ENCODE peak calls at places on chromosomes 13 and 19, in seven cellular contexts. One of them, this sample, is unnamed.

GRCh38 chr13:73601708-73602107 is 532.5 kb downstream of the KLF12 start:
- DNase-seq in pancreas: no peak
- DNase-seq in AG04449: no peak
- DNase-seq in A549: no peak
- DNase-seq in sigmoid colon: no peak
- DNase-seq in tibial artery: no peak
- DNase-seq in BJ: no peak
- DNase-seq in this sample: no peak

GRCh38 chr19:1465191-1466016 is 13.6 kb downstream of the C19orf25 start:
- DNase-seq in pancreas: peak; percentile 88
- DNase-seq in AG04449: no peak
- DNase-seq in A549: no peak
- DNase-seq in sigmoid colon: no peak
- DNase-seq in tibial artery: no peak
- DNase-seq in BJ: no peak
- DNase-seq in this sample: no peak

GRCh38 chr13:24905242-24905641 is 141.3 kb downstream of the RNF17 start:
- DNase-seq in pancreas: no peak
- DNase-seq in AG04449: no peak
- DNase-seq in A549: no peak
- DNase-seq in sigmoid colon: no peak
- DNase-seq in tibial artery: no peak
- DNase-seq in BJ: no peak
- DNase-seq in this sample: no peak

GRCh38 chr19:57708641-57709354 is at the start of gene ZNF154:
- DNase-seq in pancreas: peak; percentile 50
- DNase-seq in AG04449: no peak
- DNase-seq in A549: no peak
- DNase-seq in sigmoid colon: peak; percentile 76
- DNase-seq in tibial artery: no peak
- DNase-seq in BJ: no peak
- DNase-seq in this sample: no peak

GRCh38 chr19:42191855-42192254 is 25.6 kb downstream of the DEDD2 start:
- DNase-seq in pancreas: no peak
- DNase-seq in AG04449: no peak
- DNase-seq in A549: peak; percentile 87
- DNase-seq in sigmoid colon: no peak
- DNase-seq in tibial artery: no peak
- DNase-seq in BJ: no peak
- DNase-seq in this sample: no peak

GRCh38 chr19:56837892-56838679 is 2.4 kb downstream of the PEG3 start:
- DNase-seq in pancreas: peak; percentile 89
- DNase-seq in AG04449: no peak
- DNase-seq in A549: no peak
- DNase-seq in sigmoid colon: peak; percentile 86
- DNase-seq in tibial artery: peak; percentile 80
- DNase-seq in BJ: no peak
- DNase-seq in this sample: peak; percentile 79

GRCh38 chr13:96993660-96994029 is 631 bp downstream of the OXGR1 start:
- DNase-seq in pancreas: no peak
- DNase-seq in AG04449: no peak
- DNase-seq in A549: no peak
- DNase-seq in sigmoid colon: no peak
- DNase-seq in tibial artery: no peak
- DNase-seq in BJ: no peak
- DNase-seq in this sample: no peak

GRCh38 chr13:109868583-109869311 is 82.4 kb upstream of the IRS2 start:
- DNase-seq in pancreas: no peak
- DNase-seq in AG04449: no peak
- DNase-seq in A549: peak; percentile 29
- DNase-seq in sigmoid colon: no peak
- DNase-seq in tibial artery: no peak
- DNase-seq in BJ: no peak
- DNase-seq in this sample: no peak

DNA sequence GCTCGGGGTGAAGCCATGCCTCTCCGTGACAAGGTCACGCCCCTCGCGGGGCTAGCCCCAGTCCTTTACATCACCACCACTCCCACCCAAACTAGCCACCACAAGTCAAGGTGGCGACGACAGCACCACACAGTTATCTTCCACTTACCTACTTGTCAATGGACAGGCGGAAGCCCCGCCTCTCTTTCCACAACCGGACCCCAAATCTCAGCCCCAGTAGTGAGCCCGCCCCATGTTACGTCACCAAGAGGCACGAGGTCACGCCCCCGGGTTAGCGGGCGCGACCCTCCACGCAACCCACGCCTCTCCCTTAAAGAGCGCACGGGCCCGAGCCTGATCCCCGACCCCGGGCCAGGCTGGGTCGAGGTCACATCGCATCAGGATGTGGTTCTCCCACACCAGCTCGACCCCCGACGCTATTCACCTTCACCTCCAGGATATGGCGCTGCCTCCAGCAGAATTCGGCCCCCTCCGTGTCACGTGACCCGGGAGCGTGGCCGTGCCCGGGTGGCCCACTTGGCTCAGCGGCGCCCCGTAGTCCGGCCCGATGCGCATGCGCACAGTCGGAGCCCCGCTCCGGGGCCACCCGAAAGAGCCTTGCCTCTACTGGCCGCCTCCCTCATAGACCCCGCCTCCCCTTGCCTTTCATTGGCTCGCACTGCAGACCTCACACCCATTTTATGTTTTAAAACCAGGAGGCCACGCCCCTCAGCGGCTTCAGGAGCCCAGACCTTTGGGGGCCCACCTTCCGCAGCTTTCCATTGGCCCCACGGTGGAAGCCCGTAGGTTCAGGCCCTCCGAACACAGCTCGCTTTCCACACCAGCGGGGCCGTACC is 18.2 kb downstream of the SYDE1 start:
- DNase-seq in pancreas: peak; percentile 99
- DNase-seq in AG04449: peak; percentile 80
- DNase-seq in A549: peak; percentile 96
- DNase-seq in sigmoid colon: peak; percentile 100
- DNase-seq in tibial artery: peak; percentile 98
- DNase-seq in BJ: peak; percentile 86
- DNase-seq in this sample: peak; percentile 99
- TF ChIP-seq CTCF in pancreas: no peak
- TF ChIP-seq CTCF in AG04449: peak; percentile 3
- TF ChIP-seq CTCF in A549: no peak
- TF ChIP-seq CTCF in sigmoid colon: no peak
- TF ChIP-seq CTCF in tibial artery: peak; percentile 34
- TF ChIP-seq CTCF in BJ: no peak
- TF ChIP-seq CTCF in this sample: no peak

GRCh38 chr13:40677064-40677463 is 10.6 kb upstream of the FOXO1 start:
- DNase-seq in pancreas: no peak
- DNase-seq in AG04449: no peak
- DNase-seq in A549: no peak
- DNase-seq in sigmoid colon: no peak
- DNase-seq in tibial artery: no peak
- DNase-seq in BJ: no peak
- DNase-seq in this sample: no peak

GRCh38 chr13:40679586-40679985 is 13.1 kb upstream of the FOXO1 start:
- DNase-seq in pancreas: no peak
- DNase-seq in AG04449: no peak
- DNase-seq in A549: no peak
- DNase-seq in sigmoid colon: no peak
- DNase-seq in tibial artery: no peak
- DNase-seq in BJ: no peak
- DNase-seq in this sample: no peak

GRCh38 chr13:40681341-40682051 is 15.1 kb upstream of the FOXO1 start:
- DNase-seq in pancreas: no peak
- DNase-seq in AG04449: no peak
- DNase-seq in A549: no peak
- DNase-seq in sigmoid colon: no peak
- DNase-seq in tibial artery: no peak
- DNase-seq in BJ: no peak
- DNase-seq in this sample: no peak

GRCh38 chr13:40680659-40681323 is 14.3 kb upstream of the FOXO1 start:
- DNase-seq in pancreas: no peak
- DNase-seq in AG04449: no peak
- DNase-seq in A549: no peak
- DNase-seq in sigmoid colon: no peak
- DNase-seq in tibial artery: no peak
- DNase-seq in BJ: no peak
- DNase-seq in this sample: no peak

DNA sequence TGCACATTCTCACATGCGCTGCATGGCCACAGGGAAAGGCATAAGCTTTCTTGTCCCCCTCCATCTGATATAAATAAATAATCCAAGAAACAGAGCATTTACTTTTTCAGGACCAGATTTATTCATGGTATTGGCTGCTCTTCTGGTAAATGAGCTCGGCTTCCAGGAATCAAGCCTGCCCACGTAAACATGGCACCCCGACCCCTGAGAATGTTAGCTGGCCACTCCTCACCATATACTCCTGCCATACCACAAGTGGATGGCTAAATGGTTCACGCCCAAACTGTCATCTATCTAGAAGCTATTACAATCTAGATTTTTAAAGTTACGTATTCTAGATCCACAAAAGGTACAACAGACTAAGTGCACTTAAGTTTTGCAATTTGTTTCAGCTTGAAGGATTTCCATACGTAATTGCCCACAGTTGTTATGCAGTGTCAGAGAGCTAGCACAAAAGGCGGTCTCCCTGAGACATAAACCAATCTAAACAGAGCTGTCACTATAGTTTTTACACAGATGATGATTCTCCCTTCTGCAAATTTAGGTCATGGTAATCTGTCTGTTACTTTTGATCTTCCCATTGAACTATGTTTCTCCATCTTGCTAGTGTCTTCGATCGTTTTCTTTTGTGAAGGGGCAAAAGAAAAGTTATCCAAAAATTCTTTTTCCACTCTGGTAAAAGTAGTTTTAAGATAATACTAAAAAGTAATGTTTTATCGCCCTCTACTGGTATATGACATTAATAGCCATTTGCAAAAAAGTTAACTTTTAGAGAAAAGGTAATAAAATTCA is 16.2 kb upstream of the FOXO1 start:
- DNase-seq in pancreas: no peak
- DNase-seq in AG04449: no peak
- DNase-seq in A549: peak; percentile 7
- DNase-seq in sigmoid colon: no peak
- DNase-seq in tibial artery: no peak
- DNase-seq in BJ: no peak
- DNase-seq in this sample: no peak
- H3K4me3 ChIP-seq in pancreas: no peak overlapping the region
- H3K4me3 ChIP-seq in AG04449: no peak overlapping the region
- H3K4me3 ChIP-seq in A549: no peak overlapping the region
- H3K4me3 ChIP-seq in sigmoid colon: no peak overlapping the region
- H3K4me3 ChIP-seq in tibial artery: no peak overlapping the region
- H3K4me3 ChIP-seq in BJ: no peak overlapping the region
- H3K4me3 ChIP-seq in this sample: no peak overlapping the region

GRCh38 chr19:33406521-33407139 is 33.1 kb downstream of the CEBPG start:
- DNase-seq in pancreas: peak; percentile 88
- DNase-seq in AG04449: no peak
- DNase-seq in A549: peak; percentile 76
- DNase-seq in sigmoid colon: peak; percentile 83
- DNase-seq in tibial artery: peak; percentile 67
- DNase-seq in BJ: no peak
- DNase-seq in this sample: peak; percentile 81
- TF ChIP-seq CTCF in pancreas: peak; percentile 91
- TF ChIP-seq CTCF in AG04449: peak; percentile 96
- TF ChIP-seq CTCF in A549: peak; percentile 99
- TF ChIP-seq CTCF in sigmoid colon: peak; percentile 90
- TF ChIP-seq CTCF in tibial artery: peak; percentile 92
- TF ChIP-seq CTCF in BJ: peak; percentile 96
- TF ChIP-seq CTCF in this sample: peak; percentile 94

GRCh38 chr19:6587093-6587820 is 3.7 kb downstream of the CD70 start:
- DNase-seq in pancreas: no peak
- DNase-seq in AG04449: no peak
- DNase-seq in A549: no peak
- DNase-seq in sigmoid colon: no peak
- DNase-seq in tibial artery: no peak
- DNase-seq in BJ: no peak
- DNase-seq in this sample: no peak

GRCh38 chr19:6589711-6590457 is 1.1 kb downstream of the CD70 start:
- DNase-seq in pancreas: no peak
- DNase-seq in AG04449: no peak
- DNase-seq in A549: no peak
- DNase-seq in sigmoid colon: no peak
- DNase-seq in tibial artery: no peak
- DNase-seq in BJ: no peak
- DNase-seq in this sample: no peak

GRCh38 chr19:6587998-6588507 is 2.9 kb downstream of the CD70 start:
- DNase-seq in pancreas: no peak
- DNase-seq in AG04449: no peak
- DNase-seq in A549: no peak
- DNase-seq in sigmoid colon: no peak
- DNase-seq in tibial artery: no peak
- DNase-seq in BJ: no peak
- DNase-seq in this sample: no peak

GRCh38 chr19:6590458-6591319 is at the start of gene CD70:
- DNase-seq in pancreas: no peak
- DNase-seq in AG04449: no peak
- DNase-seq in A549: peak; percentile 55
- DNase-seq in sigmoid colon: no peak
- DNase-seq in tibial artery: no peak
- DNase-seq in BJ: no peak
- DNase-seq in this sample: peak; percentile 75

DNA sequence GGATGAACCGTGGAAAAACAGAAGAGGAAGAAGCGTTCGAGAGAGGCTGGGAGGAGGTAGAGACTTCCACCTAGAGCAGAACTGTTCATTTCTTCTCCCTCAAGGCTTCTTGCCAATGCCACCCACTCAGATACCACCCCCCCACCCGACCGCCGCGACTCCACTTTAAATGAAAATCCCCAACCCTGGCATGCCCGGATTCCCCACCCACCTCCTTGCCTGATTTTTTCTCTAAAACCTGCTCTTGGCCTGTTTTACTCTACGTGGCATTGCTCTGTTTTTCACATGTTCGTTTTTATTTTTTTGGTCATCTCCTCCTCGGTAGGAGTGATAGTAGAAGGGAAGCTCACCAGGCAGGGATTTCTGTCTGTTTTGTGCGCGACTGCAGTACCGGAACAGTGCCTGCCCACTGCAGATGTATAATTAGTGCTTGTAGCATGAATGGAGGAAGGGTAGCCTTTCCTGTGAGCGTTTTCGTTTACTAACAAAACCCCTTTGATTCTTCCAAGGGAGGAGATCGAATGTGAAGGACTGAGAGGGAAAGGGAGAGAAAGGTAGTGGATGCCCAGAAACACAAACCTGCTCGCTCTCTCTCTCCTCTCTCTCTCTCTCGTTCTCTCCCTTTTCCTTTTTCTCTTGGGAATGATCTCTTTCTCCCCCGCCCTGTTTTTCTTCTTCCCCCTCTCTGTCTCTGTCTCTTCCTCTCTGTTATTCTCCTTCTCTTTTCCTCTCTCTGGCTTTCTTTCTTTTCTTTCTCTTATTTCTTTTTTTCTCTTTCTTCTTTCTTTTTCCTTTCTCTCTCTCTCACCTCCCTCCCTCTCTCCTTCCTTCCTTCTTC is 2.2 kb downstream of the CD70 start:
- DNase-seq in pancreas: no peak
- DNase-seq in AG04449: no peak
- DNase-seq in A549: no peak
- DNase-seq in sigmoid colon: no peak
- DNase-seq in tibial artery: no peak
- DNase-seq in BJ: no peak
- DNase-seq in this sample: no peak
- H3K4me3 ChIP-seq in pancreas: no peak overlapping the region
- H3K4me3 ChIP-seq in AG04449: no peak overlapping the region
- H3K4me3 ChIP-seq in A549: no peak overlapping the region
- H3K4me3 ChIP-seq in sigmoid colon: no peak overlapping the region
- H3K4me3 ChIP-seq in tibial artery: no peak overlapping the region
- H3K4me3 ChIP-seq in BJ: no peak overlapping the region
- H3K4me3 ChIP-seq in this sample: no peak overlapping the region